ENCODE peak calls at places on chromosomes 12 and 14, in seven cellular contexts. One of them, this sample, is unnamed.

GRCh38 chr12:214005-214736 is at the start of gene SLC6A12:
- DNase-seq in ovary: no peak
- DNase-seq in upper lobe of right lung: no peak
- DNase-seq in activated T-cell treated with anti-CD3 and anti-CD28 coated beads, Interleukin-2, amount 50 U/mL, for 4 hours: no peak
- DNase-seq in small intestine: peak; percentile 46
- DNase-seq in cardiac muscle cell: peak; percentile 21
- DNase-seq in stromal cell of bone marrow: no peak
- DNase-seq in this sample: no peak

GRCh38 chr12:716506-716905 is 35.9 kb upstream of the WNK1 start:
- DNase-seq in activated T-cell treated with anti-CD3 and anti-CD28 coated beads, Interleukin-2, amount 50 U/mL, for 4 hours: peak; percentile 51
- DNase-seq in upper lobe of right lung: no peak
- DNase-seq in stromal cell of bone marrow: no peak
- DNase-seq in small intestine: no peak
- DNase-seq in cardiac muscle cell: peak; percentile 78
- DNase-seq in ovary: no peak
- DNase-seq in this sample: no peak

GRCh38 chr12:62434504-62435336 is 31.9 kb upstream of the MON2 start:
- DNase-seq in small intestine: peak; percentile 16
- DNase-seq in upper lobe of right lung: no peak
- DNase-seq in cardiac muscle cell: no peak
- DNase-seq in ovary: no peak
- DNase-seq in activated T-cell treated with anti-CD3 and anti-CD28 coated beads, Interleukin-2, amount 50 U/mL, for 4 hours: no peak
- DNase-seq in stromal cell of bone marrow: no peak
- DNase-seq in this sample: no peak

GRCh38 chr14:55277972-55278740 is 6.9 kb downstream of the FBXO34 start:
- DNase-seq in ovary: no peak
- DNase-seq in activated T-cell treated with anti-CD3 and anti-CD28 coated beads, Interleukin-2, amount 50 U/mL, for 4 hours: no peak
- DNase-seq in cardiac muscle cell: no peak
- DNase-seq in small intestine: no peak
- DNase-seq in stromal cell of bone marrow: no peak
- DNase-seq in upper lobe of right lung: no peak
- DNase-seq in this sample: no peak

GRCh38 chr12:6632026-6632978 is 3.5 kb downstream of the LPAR5 start:
- DNase-seq in cardiac muscle cell: no peak
- DNase-seq in stromal cell of bone marrow: no peak
- DNase-seq in upper lobe of right lung: no peak
- DNase-seq in ovary: no peak
- DNase-seq in small intestine: peak; percentile 56
- DNase-seq in activated T-cell treated with anti-CD3 and anti-CD28 coated beads, Interleukin-2, amount 50 U/mL, for 4 hours: peak; percentile 44
- DNase-seq in this sample: no peak

GRCh38 chr14:54866588-54866987 is 36.0 kb downstream of the GCH1 start:
- DNase-seq in ovary: no peak
- DNase-seq in activated T-cell treated with anti-CD3 and anti-CD28 coated beads, Interleukin-2, amount 50 U/mL, for 4 hours: no peak
- DNase-seq in cardiac muscle cell: no peak
- DNase-seq in upper lobe of right lung: no peak
- DNase-seq in stromal cell of bone marrow: no peak
- DNase-seq in small intestine: no peak
- DNase-seq in this sample: no peak

GRCh38 chr12:95731519-95731958 is 59.0 kb downstream of the NTN4 start:
- DNase-seq in stromal cell of bone marrow: no peak
- DNase-seq in cardiac muscle cell: no peak
- DNase-seq in ovary: no peak
- DNase-seq in activated T-cell treated with anti-CD3 and anti-CD28 coated beads, Interleukin-2, amount 50 U/mL, for 4 hours: no peak
- DNase-seq in small intestine: no peak
- DNase-seq in upper lobe of right lung: no peak
- DNase-seq in this sample: no peak

GRCh38 chr12:71972441-71973074 is 33.9 kb downstream of the TPH2 start:
- DNase-seq in stromal cell of bone marrow: no peak
- DNase-seq in activated T-cell treated with anti-CD3 and anti-CD28 coated beads, Interleukin-2, amount 50 U/mL, for 4 hours: no peak
- DNase-seq in cardiac muscle cell: no peak
- DNase-seq in ovary: no peak
- DNase-seq in upper lobe of right lung: no peak
- DNase-seq in small intestine: no peak
- DNase-seq in this sample: no peak